ENCODE peak calls at places on chromosomes 12 and 14, in six cellular contexts. One of them, this sample, is unnamed.

GRCh38 chr12:4115570-4115969 is 158.0 kb upstream of the CCND2 start:
- DNase-seq in brain pericyte: no peak
- DNase-seq in NCI-H1417: no peak
- DNase-seq in amniotic stem cell: no peak
- DNase-seq in GM19239: no peak
- DNase-seq in CD8-positive, alpha-beta T cell: no peak
- DNase-seq in this sample: peak

GRCh38 chr14:38790916-38791315 is 312.1 kb downstream of the SEC23A start:
- DNase-seq in CD8-positive, alpha-beta T cell: no peak
- DNase-seq in brain pericyte: no peak
- DNase-seq in GM19239: no peak
- DNase-seq in amniotic stem cell: no peak
- DNase-seq in NCI-H1417: no peak
- DNase-seq in this sample: peak

GRCh38 chr14:23483216-23483854 is 13.8 kb downstream of the NGDN start:
- DNase-seq in amniotic stem cell: no peak
- DNase-seq in NCI-H1417: peak
- DNase-seq in CD8-positive, alpha-beta T cell: no peak
- DNase-seq in brain pericyte: no peak
- DNase-seq in GM19239: no peak
- DNase-seq in this sample: peak

GRCh38 chr12:56188786-56189335 is 422 bp downstream of the SMARCC2 start:
- DNase-seq in amniotic stem cell: no peak
- DNase-seq in GM19239: no peak
- DNase-seq in brain pericyte: no peak
- DNase-seq in NCI-H1417: peak
- DNase-seq in CD8-positive, alpha-beta T cell: no peak
- DNase-seq in this sample: peak

GRCh38 chr12:73106296-73106695 is 834.1 kb downstream of the TRHDE start:
- DNase-seq in GM19239: no peak
- DNase-seq in NCI-H1417: peak
- DNase-seq in brain pericyte: no peak
- DNase-seq in CD8-positive, alpha-beta T cell: no peak
- DNase-seq in amniotic stem cell: no peak
- DNase-seq in this sample: peak

GRCh38 chr12:124544311-124544970 is 23.0 kb downstream of the NCOR2 start:
- DNase-seq in CD8-positive, alpha-beta T cell: no peak
- DNase-seq in GM19239: no peak
- DNase-seq in brain pericyte: no peak
- DNase-seq in amniotic stem cell: no peak
- DNase-seq in NCI-H1417: peak
- DNase-seq in this sample: no peak

GRCh38 chr14:90836692-90837063 is 20.4 kb upstream of the TTC7B start:
- DNase-seq in brain pericyte: no peak
- DNase-seq in amniotic stem cell: no peak
- DNase-seq in NCI-H1417: no peak
- DNase-seq in GM19239: no peak
- DNase-seq in CD8-positive, alpha-beta T cell: no peak
- DNase-seq in this sample: no peak

GRCh38 chr12:128995619-128996018 is 142.3 kb downstream of the GLT1D1 start:
- DNase-seq in CD8-positive, alpha-beta T cell: no peak
- DNase-seq in amniotic stem cell: no peak
- DNase-seq in GM19239: no peak
- DNase-seq in brain pericyte: no peak
- DNase-seq in NCI-H1417: no peak
- DNase-seq in this sample: no peak

GRCh38 chr12:89988156-89988555 is 279.5 kb upstream of the ATP2B1 start:
- DNase-seq in NCI-H1417: no peak
- DNase-seq in CD8-positive, alpha-beta T cell: no peak
- DNase-seq in brain pericyte: no peak
- DNase-seq in GM19239: no peak
- DNase-seq in amniotic stem cell: no peak
- DNase-seq in this sample: no peak

GRCh38 chr14:98953544-98954346 is 318.3 kb downstream of the BCL11B start:
- DNase-seq in brain pericyte: no peak
- DNase-seq in NCI-H1417: no peak
- DNase-seq in CD8-positive, alpha-beta T cell: peak
- DNase-seq in amniotic stem cell: no peak
- DNase-seq in GM19239: no peak
- DNase-seq in this sample: no peak